ENCODE peak calls at places on chromosomes 12 and 14, in four cellular contexts. O, Z, M and P are unnamed samples.

GRCh38 chr12:99745895-99746294 is 98.3 kb downstream of the GARIN6 start:
- DNase-seq in O (no peak), Z (no peak), M (no peak), P (no peak)

GRCh38 chr14:52315355-52315718 is 1.2 kb downstream of the PTGER2 start:
- DNase-seq in O (no peak), Z (no peak), M (peak; percentile 66), P (no peak)

GRCh38 chr14:53310412-53310811 is 157.3 kb upstream of the DDHD1 start:
- DNase-seq in O (no peak), Z (no peak), M (no peak), P (no peak)

GRCh38 chr12:20832911-20833310 is 22.4 kb downstream of the SLCO1B3 start:
- DNase-seq in O (no peak), Z (no peak), M (no peak), P (no peak)

GRCh38 chr14:54002653-54003052 is 46.0 kb upstream of the BMP4 start:
- DNase-seq in O (no peak), Z (no peak), M (no peak), P (no peak)

GRCh38 chr12:131357920-131358319 is 353.0 kb upstream of the SFSWAP start:
- DNase-seq in O (peak; percentile 18), Z (no peak), M (no peak), P (no peak)

GRCh38 chr12:100926669-100927248 is 132.2 kb downstream of the ANO4 start:
- DNase-seq in O (no peak), Z (no peak), M (peak; percentile 14), P (no peak)

GRCh38 chr14:26137161-26137560 is 460.7 kb downstream of the NOVA1 start:
- DNase-seq in O (no peak), Z (no peak), M (no peak), P (no peak)

GRCh38 chr12:49627752-49628360 is 4.5 kb downstream of the PRPF40B start:
- DNase-seq in O (no peak), Z (no peak), M (no peak), P (no peak)

GRCh38 chr12:46154221-46154975 is 114.4 kb downstream of the SLC38A1 start:
- DNase-seq in O (no peak), Z (no peak), M (no peak), P (no peak)

GRCh38 chr12:120689397-120690082 is 2.6 kb downstream of the MLEC start:
- DNase-seq in O (no peak), Z (no peak), M (peak; percentile 37), P (no peak)

GRCh38 chr12:109625749-109626377 is 52.3 kb downstream of the MVK start:
- DNase-seq in O (no peak), Z (no peak), M (no peak), P (no peak)

GRCh38 chr12:29171421-29172258 is 22.6 kb downstream of the FAR2 start:
- DNase-seq in O (no peak), Z (no peak), M (no peak), P (no peak)

GRCh38 chr12:122974274-122974891 is 661 bp upstream of the OGFOD2 start:
- DNase-seq in O (peak; percentile 99), Z (peak; percentile 92), M (peak; percentile 100), P (peak; percentile 98)

GRCh38 chr12:22856120-22856699 is 231.2 kb downstream of the ETNK1 start:
- DNase-seq in O (no peak), Z (peak; percentile 18), M (peak; percentile 65), P (no peak)

GRCh38 chr12:49364989-49365388 is 2.3 kb upstream of the SPATS2 start:
- DNase-seq in O (no peak), Z (no peak), M (peak; percentile 44), P (no peak)

GRCh38 chr12:3199551-3200031 is 122.4 kb downstream of the TSPAN9 start:
- DNase-seq in O (no peak), Z (no peak), M (no peak), P (no peak)

GRCh38 chr12:130919115-130919514 is 34.6 kb upstream of the ADGRD1 start:
- DNase-seq in O (no peak), Z (no peak), M (no peak), P (no peak)

GRCh38 chr14:95500201-95500681 is 16.2 kb downstream of the SYNE3 start:
- DNase-seq in O (no peak), Z (no peak), M (no peak), P (no peak)

GRCh38 chr12:107322063-107322462 is 228.7 kb upstream of the CRY1 start:
- DNase-seq in O (no peak), Z (no peak), M (peak; percentile 87), P (no peak)

GRCh38 chr14:24264298-24264697 is 1.3 kb upstream of the TGM1 start:
- DNase-seq in O (no peak), Z (no peak), M (no peak), P (no peak)

GRCh38 chr12:89671469-89671868 is 37.2 kb downstream of the ATP2B1 start:
- DNase-seq in O (no peak), Z (no peak), M (no peak), P (no peak)

GRCh38 chr12:106204312-106204711 is 43.5 kb downstream of the CKAP4 start:
- DNase-seq in O (no peak), Z (no peak), M (no peak), P (no peak)

GRCh38 chr12:52346596-52346995 is 20.7 kb downstream of the KRT85 start:
- DNase-seq in O (no peak), Z (no peak), M (no peak), P (no peak)

GRCh38 chr12:29516431-29516875 is 19.0 kb upstream of the OVCH1 start:
- DNase-seq in O (no peak), Z (no peak), M (no peak), P (no peak)

GRCh38 chr12:51076235-51076930 is 7.0 kb downstream of the CSRNP2 start:
- DNase-seq in O (peak; percentile 48), Z (no peak), M (no peak), P (no peak)

GRCh38 chr14:104806625-104807465 is 5.9 kb downstream of the ZBTB42 start:
- DNase-seq in O (no peak), Z (no peak), M (no peak), P (no peak)

GRCh38 chr12:93536766-93537515 is 35.5 kb upstream of the SOCS2 start:
- DNase-seq in O (no peak), Z (no peak), M (no peak), P (no peak)

GRCh38 chr14:63860146-63860545 is 7.3 kb downstream of the SYNE2 start:
- DNase-seq in O (no peak), Z (no peak), M (no peak), P (no peak)

GRCh38 chr14:32202941-32203882 is at the start of gene RNU6-8:
- DNase-seq in O (peak; percentile 88), Z (peak; percentile 85), M (peak; percentile 88), P (peak; percentile 93)
- TF ChIP-seq CTCF in O (no peak), Z (no peak), M (no peak), P (no peak)

GRCh38 chr12:25376985-25377384 is 126.3 kb upstream of the KRAS start:
- DNase-seq in O (no peak), Z (no peak), M (no peak), P (no peak)
- TF ChIP-seq CTCF in O (no peak), Z (no peak), M (no peak), P (no peak)

GRCh38 chr14:106848330-106849121 is 1322.1 kb downstream of the TMEM121 start:
- DNase-seq in O (no peak), Z (no peak), M (peak; percentile 75), P (no peak)
- TF ChIP-seq CTCF in O (no peak), Z (no peak), M (peak; percentile 48), P (no peak)

GRCh38 chr12:128381961-128382360 is 115.0 kb downstream of the TMEM132C start:
- DNase-seq in O (no peak), Z (no peak), M (no peak), P (no peak)

GRCh38 chr12:128385736-128386135 is 118.8 kb downstream of the TMEM132C start:
- DNase-seq in O (peak; percentile 66), Z (no peak), M (no peak), P (no peak)

GRCh38 chr12:128388461-128388921 is 121.5 kb downstream of the TMEM132C start:
- DNase-seq in O (no peak), Z (no peak), M (no peak), P (no peak)

GRCh38 chr12:128382946-128383739 is 116.2 kb downstream of the TMEM132C start:
- DNase-seq in O (no peak), Z (no peak), M (peak; percentile 7), P (no peak)

GRCh38 chr12:128387811-128388422 is 120.9 kb downstream of the TMEM132C start:
- DNase-seq in O (no peak), Z (peak; percentile 46), M (peak; percentile 56), P (no peak)
- TF ChIP-seq CTCF in O (no peak), Z (peak; percentile 60), M (peak; percentile 91), P (peak; percentile 85)

DNA sequence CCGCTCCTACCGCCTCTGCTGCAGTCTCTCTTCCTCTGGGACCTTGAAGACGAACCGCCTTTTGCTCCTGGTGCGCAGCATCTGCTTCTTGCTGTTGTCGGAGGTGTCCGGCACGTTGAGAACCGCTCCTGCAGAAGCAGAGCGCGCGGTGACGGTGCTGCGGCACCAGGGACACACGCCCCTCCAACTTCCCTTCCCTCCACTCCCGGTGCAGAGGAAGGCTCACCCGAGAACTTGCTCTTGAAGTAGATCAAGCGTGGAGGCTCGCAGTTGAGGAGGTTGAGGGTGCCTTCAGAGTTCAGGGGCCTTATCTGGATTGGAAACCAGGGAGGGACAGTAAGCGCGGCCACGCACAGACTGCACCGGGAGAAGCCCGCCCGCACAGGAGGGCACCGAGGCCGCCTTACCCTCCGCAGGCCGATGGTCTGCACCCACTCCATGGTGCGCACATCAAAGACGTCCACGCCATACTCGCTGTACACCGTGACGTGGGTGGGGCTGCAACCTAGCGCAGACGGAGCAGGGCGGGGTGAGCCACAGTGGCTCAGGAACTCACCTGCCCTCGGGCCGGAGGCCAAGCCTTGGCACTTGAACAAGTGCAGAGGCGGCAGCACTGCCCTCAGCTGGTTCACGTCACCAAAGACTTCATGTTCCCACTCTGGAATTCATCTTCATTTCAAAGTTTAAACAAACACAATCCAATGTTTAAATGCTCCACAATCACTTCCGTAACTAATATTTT is 17.5 kb downstream of the AMN start:
- DNase-seq in O (no peak), Z (no peak), M (no peak), P (no peak)
- TF ChIP-seq CTCF in O (no peak), Z (no peak), M (no peak), P (no peak)

DNA sequence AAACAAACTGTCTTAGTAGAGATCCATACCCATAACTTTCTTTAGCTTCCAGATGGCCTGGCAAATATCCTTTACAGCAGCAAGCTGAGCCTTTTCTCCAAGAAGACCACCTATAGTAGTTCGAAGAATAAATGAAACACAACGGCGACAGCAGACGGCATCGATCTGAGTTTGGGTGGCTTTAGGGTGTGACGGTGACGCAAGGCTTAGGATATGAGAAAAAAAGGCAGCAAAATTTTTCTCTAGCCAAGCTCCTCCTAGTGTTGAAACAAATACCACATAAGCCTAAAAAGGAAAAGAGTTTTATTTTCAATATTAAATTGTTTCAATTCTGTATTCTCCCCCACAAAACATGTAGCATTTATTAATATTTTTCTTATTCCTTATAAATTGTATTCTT is 33.3 kb downstream of the HEATR5A start:
- DNase-seq in O (no peak), Z (peak; percentile 8), M (no peak), P (no peak)
- TF ChIP-seq CTCF in O (no peak), Z (no peak), M (no peak), P (peak; percentile 32)